ENCODE peak calls at places on chromosome 6, in five cellular contexts. One of them, this sample, is unnamed.
A peak's percentile ranks its signal among the peaks of the same experiment; 100 is the strongest.

GRCh38 chr6:166707045-166707444 is 80.0 kb upstream of the RPS6KA2 start:
- DNase-seq in ovary: no peak
- DNase-seq in SK-N-SH: peak; percentile 45
- DNase-seq in GM12878: no peak
- DNase-seq in neural progenitor cell: peak; percentile 77
- DNase-seq in this sample: peak; percentile 52

GRCh38 chr6:113476937-113477839 is 380.0 kb upstream of the MARCKS start:
- DNase-seq in SK-N-SH: no peak
- DNase-seq in GM12878: no peak
- DNase-seq in neural progenitor cell: no peak
- DNase-seq in ovary: no peak
- DNase-seq in this sample: no peak

GRCh38 chr6:150176152-150176551 is 33.3 kb downstream of the PPP1R14C start:
- DNase-seq in SK-N-SH: no peak
- DNase-seq in neural progenitor cell: no peak
- DNase-seq in ovary: no peak
- DNase-seq in GM12878: no peak
- DNase-seq in this sample: no peak

GRCh38 chr6:73943401-73943800 is 247.4 kb downstream of the CD109 start:
- DNase-seq in SK-N-SH: no peak
- DNase-seq in neural progenitor cell: no peak
- DNase-seq in ovary: no peak
- DNase-seq in GM12878: no peak
- DNase-seq in this sample: no peak

GRCh38 chr6:115091461-115091860 is 748.6 kb upstream of the HS3ST5 start:
- DNase-seq in neural progenitor cell: no peak
- DNase-seq in GM12878: no peak
- DNase-seq in SK-N-SH: no peak
- DNase-seq in ovary: no peak
- DNase-seq in this sample: no peak

GRCh38 chr6:53244958-53245357 is 96.3 kb upstream of the GCM1 start:
- DNase-seq in ovary: no peak
- DNase-seq in SK-N-SH: no peak
- DNase-seq in neural progenitor cell: no peak
- DNase-seq in GM12878: peak; percentile 72
- DNase-seq in this sample: no peak

GRCh38 chr6:353642-354614 is 37.6 kb upstream of the IRF4 start:
- DNase-seq in GM12878: no peak
- DNase-seq in ovary: no peak
- DNase-seq in SK-N-SH: no peak
- DNase-seq in neural progenitor cell: no peak
- DNase-seq in this sample: no peak

GRCh38 chr6:166625356-166625755 is 1.7 kb downstream of the RPS6KA2 start:
- DNase-seq in neural progenitor cell: no peak
- DNase-seq in GM12878: no peak
- DNase-seq in ovary: no peak
- DNase-seq in SK-N-SH: peak; percentile 46
- DNase-seq in this sample: no peak

GRCh38 chr6:36862164-36862847 is 12.3 kb downstream of the PPIL1 start:
- DNase-seq in ovary: no peak
- DNase-seq in neural progenitor cell: no peak
- DNase-seq in SK-N-SH: no peak
- DNase-seq in GM12878: no peak
- DNase-seq in this sample: no peak

GRCh38 chr6:161211380-161212035 is 62.4 kb downstream of the AGPAT4 start:
- DNase-seq in neural progenitor cell: peak; percentile 20
- DNase-seq in SK-N-SH: no peak
- DNase-seq in GM12878: no peak
- DNase-seq in ovary: no peak
- DNase-seq in this sample: peak; percentile 13

GRCh38 chr6:4059115-4059777 is 19.7 kb downstream of the FAM217A start:
- DNase-seq in neural progenitor cell: no peak
- DNase-seq in ovary: no peak
- DNase-seq in SK-N-SH: no peak
- DNase-seq in GM12878: no peak
- DNase-seq in this sample: no peak

GRCh38 chr6:56752009-56752408 is 109.3 kb upstream of the DST start:
- DNase-seq in ovary: no peak
- DNase-seq in GM12878: no peak
- DNase-seq in neural progenitor cell: peak; percentile 39
- DNase-seq in SK-N-SH: no peak
- DNase-seq in this sample: no peak

GRCh38 chr6:108434222-108434621 is 126.5 kb upstream of the FOXO3 start:
- DNase-seq in GM12878: no peak
- DNase-seq in neural progenitor cell: no peak
- DNase-seq in SK-N-SH: no peak
- DNase-seq in ovary: no peak
- DNase-seq in this sample: no peak

DNA sequence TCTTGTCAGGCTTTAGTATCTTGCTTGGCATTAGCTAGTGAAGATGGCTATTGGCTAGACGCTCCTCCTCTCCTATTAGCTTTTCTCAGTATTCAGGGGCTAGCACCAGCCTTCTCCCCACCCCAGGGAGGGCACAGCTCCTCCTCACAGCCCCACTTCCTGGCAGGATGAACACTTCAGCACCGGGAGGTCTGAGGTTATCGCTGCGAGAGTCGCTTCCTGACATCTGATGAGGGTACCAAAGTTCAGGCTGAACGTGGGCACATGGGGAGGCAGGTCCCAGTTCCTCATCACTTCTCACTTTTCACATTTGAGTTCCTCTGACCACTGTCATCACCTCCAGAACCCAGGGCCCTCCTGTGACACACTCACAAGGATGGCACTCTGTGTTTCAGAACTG is 66.6 kb downstream of the LAMA4 start:
- DNase-seq in ovary: no peak
- DNase-seq in SK-N-SH: no peak
- DNase-seq in GM12878: no peak
- DNase-seq in neural progenitor cell: no peak
- DNase-seq in this sample: no peak
- H3K27ac ChIP-seq in ovary: no peak overlapping the region
- H3K27ac ChIP-seq in SK-N-SH: no peak overlapping the region
- H3K27ac ChIP-seq in GM12878: no peak overlapping the region
- H3K27ac ChIP-seq in neural progenitor cell: no peak overlapping the region
- H3K27ac ChIP-seq in this sample: no peak overlapping the region

GRCh38 chr6:143974089-143974488 is 34.0 kb downstream of the PLAGL1 start:
- DNase-seq in neural progenitor cell: no peak
- DNase-seq in SK-N-SH: no peak
- DNase-seq in GM12878: no peak
- DNase-seq in ovary: no peak
- DNase-seq in this sample: no peak
- H3K4me3 ChIP-seq in neural progenitor cell: no peak overlapping the region
- H3K4me3 ChIP-seq in SK-N-SH: no peak overlapping the region
- H3K4me3 ChIP-seq in GM12878: no peak overlapping the region
- H3K4me3 ChIP-seq in ovary: no peak overlapping the region
- H3K4me3 ChIP-seq in this sample: no peak overlapping the region

DNA sequence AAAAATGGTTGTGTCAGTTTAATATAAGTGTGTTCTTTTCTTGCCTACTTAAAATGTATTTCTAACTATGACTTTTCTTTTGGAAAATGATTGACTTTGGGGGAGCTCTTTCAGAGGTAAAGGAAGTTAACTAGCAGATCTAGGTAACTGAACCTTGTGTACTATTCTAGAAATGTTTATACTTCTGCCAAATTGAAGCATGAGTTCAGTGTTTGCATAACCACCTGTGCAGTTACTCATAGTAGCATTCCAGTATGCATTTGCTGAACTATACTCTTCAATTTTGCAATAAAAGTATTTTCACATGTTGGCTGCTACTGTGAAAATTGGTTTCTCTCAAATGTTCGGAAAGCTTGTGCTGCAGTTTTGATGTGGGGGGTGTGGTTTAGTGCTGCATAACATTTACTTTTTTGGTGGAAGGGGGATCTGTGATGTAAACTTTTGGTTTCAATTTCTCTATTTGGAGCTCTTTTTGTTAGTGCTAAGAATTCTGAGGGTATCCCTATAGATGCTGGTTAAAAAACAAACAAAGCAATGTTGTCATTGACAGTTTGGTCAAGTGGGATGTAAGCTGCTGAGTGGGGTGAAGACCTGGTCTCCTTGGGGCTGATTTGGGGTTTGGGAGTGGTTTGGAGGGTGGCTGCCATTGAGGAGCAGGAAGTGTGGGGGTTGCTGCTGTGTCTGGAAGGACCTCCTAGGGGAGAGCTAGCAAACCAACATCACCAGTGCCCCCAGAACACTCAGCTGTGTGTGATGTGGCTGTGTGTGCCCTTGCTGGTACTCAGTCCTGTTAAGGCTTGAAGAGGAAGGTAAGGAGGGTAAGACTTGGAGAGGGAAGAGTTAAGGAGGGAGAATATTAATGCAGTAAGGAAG is 87.8 kb downstream of the CARMIL1 start:
- DNase-seq in ovary: no peak
- DNase-seq in SK-N-SH: no peak
- DNase-seq in GM12878: peak; percentile 39
- DNase-seq in neural progenitor cell: no peak
- DNase-seq in this sample: no peak
- H3K4me1 ChIP-seq in ovary: peaks cover 8% of the 10 kb centered on the region
- H3K4me1 ChIP-seq in SK-N-SH: no peaks in the 10 kb centered on the region
- H3K4me1 ChIP-seq in GM12878: peaks cover 26% of the 10 kb centered on the region
- H3K4me1 ChIP-seq in neural progenitor cell: peaks cover 17% of the 10 kb centered on the region
- H3K4me1 ChIP-seq in this sample: peaks cover 7% of the 10 kb centered on the region

GRCh38 chr6:100172322-100172713 is 178.3 kb upstream of the MCHR2 start:
- DNase-seq in SK-N-SH: no peak
- DNase-seq in GM12878: no peak
- DNase-seq in ovary: no peak
- DNase-seq in neural progenitor cell: no peak
- DNase-seq in this sample: no peak
- H3K27ac ChIP-seq in SK-N-SH: no peak overlapping the region
- H3K27ac ChIP-seq in GM12878: no peak overlapping the region
- H3K27ac ChIP-seq in ovary: no peak overlapping the region
- H3K27ac ChIP-seq in neural progenitor cell: no peak overlapping the region
- H3K27ac ChIP-seq in this sample: no peak overlapping the region

GRCh38 chr6:41602422-41602743 is 35.9 kb upstream of the MDFI start:
- DNase-seq in neural progenitor cell: no peak
- DNase-seq in SK-N-SH: no peak
- DNase-seq in GM12878: no peak
- DNase-seq in ovary: no peak
- DNase-seq in this sample: no peak
- H3K4me3 ChIP-seq in neural progenitor cell: no peak overlapping the region
- H3K4me3 ChIP-seq in SK-N-SH: no peak overlapping the region
- H3K4me3 ChIP-seq in GM12878: no peak overlapping the region
- H3K4me3 ChIP-seq in ovary: no peak overlapping the region
- H3K4me3 ChIP-seq in this sample: no peak overlapping the region

GRCh38 chr6:1409774-1410465 is 20.5 kb downstream of the FOXF2 start:
- DNase-seq in GM12878: no peak
- DNase-seq in ovary: no peak
- DNase-seq in SK-N-SH: no peak
- DNase-seq in neural progenitor cell: peak; percentile 56
- DNase-seq in this sample: no peak
- H3K4me1 ChIP-seq in GM12878: no peaks in the 10 kb centered on the region
- H3K4me1 ChIP-seq in ovary: no peaks in the 10 kb centered on the region
- H3K4me1 ChIP-seq in SK-N-SH: no peaks in the 10 kb centered on the region
- H3K4me1 ChIP-seq in neural progenitor cell: peaks cover 19% of the 10 kb centered on the region
- H3K4me1 ChIP-seq in this sample: peaks cover 2% of the 10 kb centered on the region

GRCh38 chr6:32609391-32609730 is 19.7 kb upstream of the HLA-DRB1 start:
- DNase-seq in ovary: no peak
- DNase-seq in GM12878: no peak
- DNase-seq in SK-N-SH: no peak
- DNase-seq in neural progenitor cell: no peak
- DNase-seq in this sample: no peak
- H3K27ac ChIP-seq in ovary: no peak overlapping the region
- H3K27ac ChIP-seq in GM12878: peak overlapping the region; percentile 95
- H3K27ac ChIP-seq in SK-N-SH: no peak overlapping the region
- H3K27ac ChIP-seq in neural progenitor cell: no peak overlapping the region
- H3K27ac ChIP-seq in this sample: no peak overlapping the region

GRCh38 chr6:2917065-2917464 is 14.0 kb upstream of the SERPINB9 start:
- DNase-seq in GM12878: no peak
- DNase-seq in SK-N-SH: no peak
- DNase-seq in ovary: no peak
- DNase-seq in neural progenitor cell: peak; percentile 21
- DNase-seq in this sample: no peak
- H3K4me3 ChIP-seq in GM12878: no peak overlapping the region
- H3K4me3 ChIP-seq in SK-N-SH: no peak overlapping the region
- H3K4me3 ChIP-seq in ovary: no peak overlapping the region
- H3K4me3 ChIP-seq in neural progenitor cell: no peak overlapping the region
- H3K4me3 ChIP-seq in this sample: no peak overlapping the region

GRCh38 chr6:16737926-16738325 is 23.3 kb downstream of the ATXN1 start:
- DNase-seq in neural progenitor cell: no peak
- DNase-seq in GM12878: no peak
- DNase-seq in ovary: no peak
- DNase-seq in SK-N-SH: no peak
- DNase-seq in this sample: no peak
- H3K4me1 ChIP-seq in neural progenitor cell: peaks cover 19% of the 10 kb centered on the region
- H3K4me1 ChIP-seq in GM12878: peaks cover 6% of the 10 kb centered on the region
- H3K4me1 ChIP-seq in ovary: peaks cover 5% of the 10 kb centered on the region
- H3K4me1 ChIP-seq in SK-N-SH: no peaks in the 10 kb centered on the region
- H3K4me1 ChIP-seq in this sample: no peaks in the 10 kb centered on the region